ENCODE peak calls at places on chromosomes 2 and 18, in seven cellular contexts. One of them, this sample, is unnamed.
A peak's percentile ranks its signal among the peaks of the same experiment; 100 is the strongest.

GRCh38 chr18:24935008-24935407 is 417.0 kb downstream of the ZNF521 start:
- DNase-seq in prostate gland: no peak
- DNase-seq in HCT116: no peak
- DNase-seq in spleen: no peak
- DNase-seq in K562: no peak
- DNase-seq in sigmoid colon: no peak
- DNase-seq in IMR-90: no peak
- DNase-seq in this sample: no peak

GRCh38 chr18:38025433-38026038 is 459.9 kb upstream of the CELF4 start:
- DNase-seq in sigmoid colon: no peak
- DNase-seq in K562: no peak
- DNase-seq in IMR-90: no peak
- DNase-seq in spleen: no peak
- DNase-seq in prostate gland: no peak
- DNase-seq in HCT116: no peak
- DNase-seq in this sample: no peak

GRCh38 chr2:239774142-239774462 is 251.0 kb downstream of the NDUFA10 start:
- DNase-seq in K562: no peak
- DNase-seq in prostate gland: no peak
- DNase-seq in HCT116: no peak
- DNase-seq in IMR-90: no peak
- DNase-seq in sigmoid colon: peak; percentile 34
- DNase-seq in spleen: peak; percentile 36
- DNase-seq in this sample: no peak

GRCh38 chr2:218010116-218010837 is 7.5 kb upstream of the TNS1 start:
- DNase-seq in K562: peak; percentile 66
- DNase-seq in sigmoid colon: peak; percentile 83
- DNase-seq in HCT116: no peak
- DNase-seq in IMR-90: peak; percentile 51
- DNase-seq in spleen: peak; percentile 85
- DNase-seq in prostate gland: peak; percentile 63
- DNase-seq in this sample: peak; percentile 57

GRCh38 chr2:120354935-120355845 is 9.3 kb downstream of the INHBB start:
- DNase-seq in HCT116: no peak
- DNase-seq in sigmoid colon: no peak
- DNase-seq in spleen: no peak
- DNase-seq in IMR-90: no peak
- DNase-seq in K562: no peak
- DNase-seq in prostate gland: no peak
- DNase-seq in this sample: no peak

GRCh38 chr18:50523165-50523564 is 36.7 kb upstream of the MAPK4 start:
- DNase-seq in IMR-90: no peak
- DNase-seq in K562: no peak
- DNase-seq in spleen: no peak
- DNase-seq in prostate gland: no peak
- DNase-seq in sigmoid colon: no peak
- DNase-seq in HCT116: no peak
- DNase-seq in this sample: no peak

GRCh38 chr2:30236591-30237245 is 5.4 kb downstream of the LBH start:
- DNase-seq in prostate gland: no peak
- DNase-seq in spleen: peak; percentile 58
- DNase-seq in K562: no peak
- DNase-seq in IMR-90: no peak
- DNase-seq in HCT116: no peak
- DNase-seq in sigmoid colon: peak; percentile 60
- DNase-seq in this sample: peak; percentile 72

GRCh38 chr2:178111743-178112142 is 494 bp upstream of the RBM45 start:
- DNase-seq in HCT116: no peak
- DNase-seq in spleen: no peak
- DNase-seq in sigmoid colon: no peak
- DNase-seq in IMR-90: no peak
- DNase-seq in K562: no peak
- DNase-seq in prostate gland: no peak
- DNase-seq in this sample: no peak

GRCh38 chr2:190930411-190930810 is 49.8 kb downstream of the GLS start:
- DNase-seq in spleen: no peak
- DNase-seq in sigmoid colon: no peak
- DNase-seq in K562: no peak
- DNase-seq in prostate gland: no peak
- DNase-seq in HCT116: no peak
- DNase-seq in IMR-90: no peak
- DNase-seq in this sample: no peak

GRCh38 chr2:189086710-189087109 is 92.9 kb downstream of the COL5A2 start:
- DNase-seq in prostate gland: no peak
- DNase-seq in K562: no peak
- DNase-seq in IMR-90: peak; percentile 80
- DNase-seq in sigmoid colon: no peak
- DNase-seq in HCT116: no peak
- DNase-seq in spleen: no peak
- DNase-seq in this sample: no peak

GRCh38 chr2:66569321-66569851 is 134.5 kb downstream of the MEIS1 start:
- DNase-seq in spleen: no peak
- DNase-seq in IMR-90: peak; percentile 85
- DNase-seq in HCT116: no peak
- DNase-seq in K562: no peak
- DNase-seq in prostate gland: no peak
- DNase-seq in sigmoid colon: no peak
- DNase-seq in this sample: no peak

GRCh38 chr2:160784034-160784433 is 290.4 kb upstream of the RBMS1 start:
- DNase-seq in IMR-90: no peak
- DNase-seq in sigmoid colon: no peak
- DNase-seq in prostate gland: no peak
- DNase-seq in K562: no peak
- DNase-seq in HCT116: peak; percentile 1
- DNase-seq in spleen: no peak
- DNase-seq in this sample: no peak

GRCh38 chr2:134233733-134234135 is 20.1 kb upstream of the MGAT5 start:
- DNase-seq in prostate gland: no peak
- DNase-seq in IMR-90: no peak
- DNase-seq in K562: no peak
- DNase-seq in sigmoid colon: no peak
- DNase-seq in spleen: no peak
- DNase-seq in HCT116: no peak
- DNase-seq in this sample: no peak

GRCh38 chr2:46800625-46801024 is 115.0 kb downstream of the MCFD2 start:
- DNase-seq in spleen: no peak
- DNase-seq in K562: no peak
- DNase-seq in sigmoid colon: no peak
- DNase-seq in prostate gland: peak; percentile 2
- DNase-seq in IMR-90: no peak
- DNase-seq in HCT116: no peak
- DNase-seq in this sample: no peak

GRCh38 chr18:957829-958228 is 53.2 kb downstream of the ADCYAP1 start:
- DNase-seq in prostate gland: no peak
- DNase-seq in sigmoid colon: no peak
- DNase-seq in IMR-90: no peak
- DNase-seq in spleen: no peak
- DNase-seq in K562: no peak
- DNase-seq in HCT116: no peak
- DNase-seq in this sample: no peak

GRCh38 chr2:172560721-172561120 is 4.8 kb downstream of the PDK1 start:
- DNase-seq in spleen: no peak
- DNase-seq in sigmoid colon: no peak
- DNase-seq in prostate gland: no peak
- DNase-seq in IMR-90: peak; percentile 59
- DNase-seq in K562: no peak
- DNase-seq in HCT116: no peak
- DNase-seq in this sample: no peak

GRCh38 chr2:120778244-120778643 is 42.6 kb downstream of the GLI2 start:
- DNase-seq in IMR-90: peak; percentile 63
- DNase-seq in spleen: no peak
- DNase-seq in sigmoid colon: no peak
- DNase-seq in K562: no peak
- DNase-seq in HCT116: no peak
- DNase-seq in prostate gland: no peak
- DNase-seq in this sample: no peak

GRCh38 chr2:173198338-173198737 is 122.7 kb downstream of the MAP3K20 start:
- DNase-seq in IMR-90: no peak
- DNase-seq in prostate gland: no peak
- DNase-seq in sigmoid colon: no peak
- DNase-seq in spleen: no peak
- DNase-seq in HCT116: no peak
- DNase-seq in K562: no peak
- DNase-seq in this sample: no peak

GRCh38 chr2:88896971-88897370 is 205.5 kb downstream of the RPIA start:
- DNase-seq in spleen: no peak
- DNase-seq in K562: no peak
- DNase-seq in sigmoid colon: no peak
- DNase-seq in IMR-90: no peak
- DNase-seq in prostate gland: no peak
- DNase-seq in HCT116: no peak
- DNase-seq in this sample: no peak

GRCh38 chr2:28225472-28225915 is 167.2 kb upstream of the FOSL2 start:
- DNase-seq in prostate gland: no peak
- DNase-seq in sigmoid colon: no peak
- DNase-seq in K562: no peak
- DNase-seq in HCT116: no peak
- DNase-seq in IMR-90: no peak
- DNase-seq in spleen: no peak
- DNase-seq in this sample: no peak

GRCh38 chr2:66433945-66434678 is 813 bp upstream of the MEIS1 start:
- DNase-seq in spleen: peak; percentile 69
- DNase-seq in IMR-90: peak; percentile 76
- DNase-seq in sigmoid colon: peak; percentile 88
- DNase-seq in K562: peak; percentile 39
- DNase-seq in prostate gland: peak; percentile 58
- DNase-seq in HCT116: no peak
- DNase-seq in this sample: peak; percentile 72

GRCh38 chr2:47422016-47422415 is 19.1 kb downstream of the MSH2 start:
- DNase-seq in spleen: no peak
- DNase-seq in HCT116: no peak
- DNase-seq in IMR-90: no peak
- DNase-seq in K562: no peak
- DNase-seq in sigmoid colon: no peak
- DNase-seq in prostate gland: no peak
- DNase-seq in this sample: no peak

GRCh38 chr2:83055338-83056010 is 1403.6 kb downstream of the SUCLG1 start:
- DNase-seq in IMR-90: peak; percentile 86
- DNase-seq in HCT116: no peak
- DNase-seq in spleen: no peak
- DNase-seq in prostate gland: no peak
- DNase-seq in sigmoid colon: no peak
- DNase-seq in K562: no peak
- DNase-seq in this sample: no peak

DNA sequence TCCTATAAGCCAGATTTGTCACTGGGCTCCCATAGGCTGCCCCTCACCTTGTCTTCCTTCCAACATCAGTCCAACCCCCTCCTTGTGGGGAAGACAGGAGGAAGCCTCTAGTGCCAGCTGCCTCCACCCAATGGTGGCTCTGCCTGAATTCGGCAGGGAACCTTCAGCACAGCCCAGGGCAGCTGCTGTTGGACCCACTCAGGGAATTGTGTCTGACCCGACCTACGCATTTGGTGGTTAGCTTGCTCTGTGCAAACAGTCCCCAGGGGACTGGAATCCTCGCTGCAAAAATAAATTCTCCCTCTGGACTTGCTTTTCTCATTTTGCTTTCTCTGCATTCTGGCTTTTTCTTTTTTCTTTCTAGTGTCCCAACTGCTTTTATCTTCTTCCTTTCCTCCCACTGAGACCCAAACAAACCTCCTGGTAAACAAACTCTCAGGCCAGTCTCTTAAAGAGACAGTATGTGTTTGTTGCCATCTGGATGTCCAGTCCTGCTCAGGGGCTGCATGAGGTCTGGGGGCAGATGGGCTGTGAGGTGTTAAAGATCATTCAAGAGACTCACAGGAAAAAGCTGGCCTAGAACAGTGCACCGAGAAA is 137.7 kb upstream of the HAAO start:
- DNase-seq in spleen: no peak
- DNase-seq in prostate gland: no peak
- DNase-seq in IMR-90: peak; percentile 82
- DNase-seq in K562: no peak
- DNase-seq in HCT116: no peak
- DNase-seq in sigmoid colon: no peak
- DNase-seq in this sample: no peak
- H3K4me1 ChIP-seq in spleen: peaks cover 89% of the 10 kb centered on the region
- H3K4me1 ChIP-seq in prostate gland: peaks cover 20% of the 10 kb centered on the region
- H3K4me1 ChIP-seq in IMR-90: peaks cover 51% of the 10 kb centered on the region
- H3K4me1 ChIP-seq in K562: peaks cover 69% of the 10 kb centered on the region
- H3K4me1 ChIP-seq in HCT116: no peaks in the 10 kb centered on the region
- H3K4me1 ChIP-seq in sigmoid colon: peaks cover 73% of the 10 kb centered on the region
- H3K4me1 ChIP-seq in this sample: peaks cover 88% of the 10 kb centered on the region

GRCh38 chr2:164840930-164841718 is 499 bp downstream of the COBLL1 start:
- DNase-seq in HCT116: peak; percentile 46
- DNase-seq in spleen: peak; percentile 92
- DNase-seq in K562: peak; percentile 25
- DNase-seq in prostate gland: peak; percentile 72
- DNase-seq in IMR-90: peak; percentile 32
- DNase-seq in sigmoid colon: peak; percentile 85
- DNase-seq in this sample: peak; percentile 84
- TF ChIP-seq POLR2A in HCT116: peak; percentile 30
- TF ChIP-seq POLR2A in spleen: no peak
- TF ChIP-seq POLR2A in K562: no peak
- TF ChIP-seq POLR2A in prostate gland: peak; percentile 11
- TF ChIP-seq POLR2A in IMR-90: no peak
- TF ChIP-seq POLR2A in sigmoid colon: no peak
- TF ChIP-seq POLR2A in this sample: peak; percentile 67

DNA sequence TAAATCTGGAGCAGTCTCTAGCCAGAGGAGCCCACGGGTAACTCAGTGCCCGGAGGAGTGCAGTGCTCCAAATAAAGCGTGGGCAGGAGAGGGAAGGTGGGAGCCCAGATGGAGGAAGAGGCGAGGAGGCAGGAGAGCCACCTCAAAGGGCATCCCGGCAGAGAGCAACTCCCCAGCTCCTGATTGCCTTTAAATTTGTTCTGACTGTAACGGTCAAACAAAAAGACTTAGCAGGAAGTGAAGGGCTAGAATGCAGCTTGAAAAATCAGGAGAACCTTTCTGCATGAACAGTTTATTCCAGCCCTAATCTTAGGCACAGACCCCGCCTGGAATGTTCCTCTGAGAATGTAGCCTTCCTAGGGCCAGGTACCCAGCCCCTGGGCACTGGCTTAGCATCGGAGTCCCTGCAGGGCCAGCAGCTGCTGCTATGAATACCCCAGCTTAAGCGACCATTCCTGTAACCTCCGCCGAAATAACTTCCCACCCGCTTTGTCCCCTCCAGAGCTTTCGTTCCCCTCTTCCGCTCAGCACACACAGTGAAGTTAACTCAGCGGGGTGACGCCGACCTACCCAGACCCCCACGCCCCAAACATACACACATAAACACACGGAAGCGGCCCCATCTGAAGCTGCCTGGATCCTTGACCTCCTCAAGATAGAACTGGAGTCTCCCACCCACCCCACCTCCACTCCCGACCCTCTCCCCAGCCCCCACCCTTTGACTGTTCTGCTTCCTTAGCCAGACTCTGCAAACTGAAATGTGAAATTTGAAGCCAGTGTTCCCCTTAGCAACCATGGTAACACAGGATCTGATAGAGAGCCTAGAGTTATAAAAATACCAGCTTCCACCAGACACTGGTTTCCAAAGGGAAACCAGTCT is 123.2 kb downstream of the SMAD7 start:
- DNase-seq in sigmoid colon: peak; percentile 61
- DNase-seq in spleen: peak; percentile 55
- DNase-seq in HCT116: no peak
- DNase-seq in prostate gland: no peak
- DNase-seq in K562: no peak
- DNase-seq in IMR-90: peak; percentile 73
- DNase-seq in this sample: no peak
- H3K4me1 ChIP-seq in sigmoid colon: peaks cover 50% of the 10 kb centered on the region
- H3K4me1 ChIP-seq in spleen: peaks cover 45% of the 10 kb centered on the region
- H3K4me1 ChIP-seq in HCT116: peaks cover 33% of the 10 kb centered on the region
- H3K4me1 ChIP-seq in prostate gland: peaks cover 12% of the 10 kb centered on the region
- H3K4me1 ChIP-seq in K562: peaks cover 41% of the 10 kb centered on the region
- H3K4me1 ChIP-seq in IMR-90: peaks cover 27% of the 10 kb centered on the region
- H3K4me1 ChIP-seq in this sample: peaks cover 32% of the 10 kb centered on the region

GRCh38 chr2:9623151-9623550 is 7.6 kb downstream of the YWHAQ start:
- DNase-seq in IMR-90: peak; percentile 51
- DNase-seq in spleen: no peak
- DNase-seq in prostate gland: no peak
- DNase-seq in HCT116: no peak
- DNase-seq in sigmoid colon: no peak
- DNase-seq in K562: no peak
- DNase-seq in this sample: no peak
- TF ChIP-seq POLR2A in IMR-90: no peak
- TF ChIP-seq POLR2A in spleen: no peak
- TF ChIP-seq POLR2A in prostate gland: no peak
- TF ChIP-seq POLR2A in HCT116: no peak
- TF ChIP-seq POLR2A in sigmoid colon: no peak
- TF ChIP-seq POLR2A in K562: no peak
- TF ChIP-seq POLR2A in this sample: no peak

This sample was measured in heart left ventricle.